ENCODE peak calls at places on chromosome X, in four cellular contexts. C, S, J and U are unnamed samples.

GRCh38 chrX:16445166-16445752 is 204.7 kb upstream of the S100G start:
- DNase-seq in S (peak; percentile 15), C (no peak), J (no peak), U (no peak)

GRCh38 chrX:135973025-135973547 is 702 bp downstream of the MMGT1 start:
- DNase-seq in C (no peak), J (no peak), S (peak; percentile 31), U (no peak)

GRCh38 chrX:134569306-134569705 is 89.0 kb downstream of the PLAC1 start:
- DNase-seq in S (no peak), J (no peak), C (no peak), U (no peak)

GRCh38 chrX:5113128-5113527 is 1115.5 kb downstream of the NLGN4X start:
- DNase-seq in J (no peak), S (peak; percentile 11), C (no peak), U (no peak)

GRCh38 chrX:129522184-129523059 is 868 bp downstream of the SMARCA1 start:
- DNase-seq in C (peak; percentile 73), J (peak; percentile 49), S (peak; percentile 55), U (peak; percentile 62)

GRCh38 chrX:129678176-129678880 is 23.6 kb upstream of the APLN start:
- DNase-seq in S (peak; percentile 61), J (peak; percentile 27), C (peak; percentile 75), U (peak; percentile 38)

GRCh38 chrX:24838624-24839023 is 144.9 kb downstream of the POLA1 start:
- DNase-seq in C (no peak), J (no peak), S (no peak), U (peak; percentile 25)

GRCh38 chrX:153934473-153935325 is at the start of gene NAA10:
- DNase-seq in S (peak; percentile 72), C (peak; percentile 84), J (peak; percentile 78), U (peak; percentile 75)

GRCh38 chrX:46979340-46979739 is 67.1 kb downstream of the JADE3 start:
- DNase-seq in J (no peak), C (no peak), S (peak; percentile 11), U (no peak)

GRCh38 chrX:39857780-39858179 is 240.0 kb downstream of the BCOR start:
- DNase-seq in J (no peak), S (no peak), C (no peak), U (no peak)

GRCh38 chrX:39854772-39855747 is 242.7 kb downstream of the BCOR start:
- DNase-seq in J (no peak), C (no peak), S (no peak), U (no peak)

GRCh38 chrX:39855748-39856129 is 242.0 kb downstream of the BCOR start:
- DNase-seq in C (no peak), S (peak; percentile 28), J (no peak), U (no peak)

GRCh38 chrX:39853417-39853816 is 244.3 kb downstream of the BCOR start:
- DNase-seq in S (no peak), J (no peak), C (no peak), U (no peak)

DNA sequence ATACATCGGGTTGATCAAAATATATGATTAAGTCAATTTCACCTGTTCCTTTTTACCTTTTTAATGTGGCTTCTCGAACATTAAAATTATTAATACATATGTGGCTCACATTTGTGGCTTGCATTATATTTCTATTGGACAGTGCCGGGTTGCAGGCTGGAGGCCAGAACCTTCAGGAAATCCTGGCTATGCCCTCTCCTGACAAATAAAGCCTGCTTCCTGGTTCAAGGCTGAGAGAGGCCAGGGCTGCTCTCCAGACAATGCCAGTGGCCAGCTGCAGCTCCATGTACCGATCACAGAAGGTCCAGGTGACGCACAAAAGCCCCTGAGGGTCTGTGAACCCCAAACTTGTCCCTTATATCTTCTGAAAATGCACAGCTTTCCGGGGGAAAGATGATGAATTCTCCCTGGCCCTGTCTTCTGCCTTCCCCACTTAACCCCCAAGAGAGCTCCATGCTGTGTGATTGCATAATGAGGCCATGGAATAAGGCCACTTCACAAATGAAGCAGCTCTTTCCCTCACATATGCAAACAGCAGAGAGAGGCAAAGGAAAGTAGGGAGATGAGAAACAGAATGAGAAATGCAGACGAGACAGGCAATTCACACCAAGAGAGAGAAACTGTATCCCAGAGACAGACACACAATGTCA is 241.2 kb downstream of the BCOR start:
- DNase-seq in S (no peak), C (no peak), J (no peak), U (no peak)
- H3K4me1 ChIP-seq in S (peaks cover 30% of the 10 kb centered on the region), C (peaks cover 5% of the 10 kb centered on the region), J (no peaks in the 10 kb centered on the region), U (no peaks in the 10 kb centered on the region)

GRCh38 chrX:65750674-65751469 is 83.4 kb downstream of the MSN start:
- DNase-seq in C (no peak), S (no peak), J (no peak), U (no peak)

GRCh38 chrX:65751511-65751910 is 84.1 kb downstream of the MSN start:
- DNase-seq in C (no peak), J (no peak), S (no peak), U (no peak)

GRCh38 chrX:65755786-65756185 is 88.3 kb downstream of the MSN start:
- DNase-seq in J (no peak), C (no peak), S (no peak), U (no peak)

GRCh38 chrX:65757943-65758342 is 90.5 kb downstream of the MSN start:
- DNase-seq in C (no peak), S (no peak), J (no peak), U (no peak)

GRCh38 chrX:65752294-65752693 is 84.8 kb downstream of the MSN start:
- DNase-seq in C (no peak), S (no peak), J (no peak), U (no peak)
- H3K4me1 ChIP-seq in C (no peaks in the 10 kb centered on the region), S (no peaks in the 10 kb centered on the region), J (no peaks in the 10 kb centered on the region), U (no peaks in the 10 kb centered on the region)

DNA sequence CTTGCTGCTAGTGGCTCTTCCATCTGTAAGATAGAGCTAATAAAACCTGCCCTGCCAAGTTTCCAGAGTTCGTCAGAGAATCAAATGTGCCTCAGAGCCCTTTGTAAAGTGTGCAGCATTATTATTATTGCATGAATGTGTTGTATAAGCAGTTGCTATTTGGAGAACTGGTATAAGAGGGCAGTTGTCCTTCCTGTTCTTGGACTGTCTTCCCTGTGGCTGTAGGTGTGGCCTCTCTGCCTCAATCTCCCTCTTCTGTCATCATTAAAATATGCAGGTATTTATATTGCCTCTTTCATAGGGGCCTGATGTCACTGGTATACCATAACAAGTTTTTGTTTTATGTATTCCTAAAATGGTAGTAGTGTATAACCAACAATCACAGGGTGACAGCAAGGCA is 3.8 kb downstream of the MTM1 start:
- DNase-seq in S (no peak), J (no peak), C (no peak), U (no peak)
- H3K4me1 ChIP-seq in S (peaks cover 63% of the 10 kb centered on the region), J (no peaks in the 10 kb centered on the region), C (no peaks in the 10 kb centered on the region), U (no peaks in the 10 kb centered on the region)

GRCh38 chrX:40005290-40006011 is 92.3 kb downstream of the BCOR start:
- DNase-seq in C (no peak), S (no peak), J (peak; percentile 44), U (no peak)

GRCh38 chrX:40006025-40007017 is 91.4 kb downstream of the BCOR start:
- DNase-seq in C (no peak), S (no peak), J (peak; percentile 64), U (peak; percentile 37)

GRCh38 chrX:40003982-40004535 is 93.7 kb downstream of the BCOR start:
- DNase-seq in J (no peak), S (no peak), C (no peak), U (no peak)

GRCh38 chrX:40003071-40003981 is 94.4 kb downstream of the BCOR start:
- DNase-seq in C (no peak), J (no peak), S (no peak), U (no peak)

GRCh38 chrX:40004916-40005289 is 92.9 kb downstream of the BCOR start:
- DNase-seq in S (no peak), J (no peak), C (no peak), U (no peak)
- H3K4me1 ChIP-seq in S (peaks cover 3% of the 10 kb centered on the region), J (no peaks in the 10 kb centered on the region), C (peaks cover 4% of the 10 kb centered on the region), U (no peaks in the 10 kb centered on the region)